ENCODE peak calls at places on chromosomes 13 and 19, in seven cellular contexts. T, G, S, L, F, A and H are unnamed samples.

GRCh38 chr19:46919324-46919723 is 58.5 kb downstream of the ARHGAP35 start:
- DNase-seq in T (no peak), G (no peak), S (no peak), L (peak; percentile 64), F (no peak), A (peak; percentile 75), H (no peak)

GRCh38 chr13:29595380-29596063 is at the start of gene SLC7A1:
- DNase-seq in T (peak; percentile 78), G (peak; percentile 78), S (peak; percentile 68), L (peak; percentile 88), F (peak; percentile 70), A (peak; percentile 80), H (peak; percentile 95)

GRCh38 chr19:45016388-45017314 is 15.4 kb downstream of the RELB start:
- DNase-seq in T (peak; percentile 66), G (peak; percentile 90), S (peak; percentile 60), L (peak; percentile 61), F (peak; percentile 74), A (peak; percentile 63), H (peak; percentile 85)

GRCh38 chr19:3494559-3494958 is 5.9 kb downstream of the DOHH start:
- DNase-seq in T (peak; percentile 33), G (no peak), S (peak; percentile 43), L (no peak), F (no peak), A (no peak), H (no peak)

GRCh38 chr13:21986602-21987001 is 315.7 kb downstream of the FGF9 start:
- DNase-seq in T (no peak), G (no peak), S (no peak), L (no peak), F (no peak), A (peak; percentile 23), H (no peak)

GRCh38 chr13:114035583-114036501 is 62.0 kb upstream of the C13orf46 start:
- DNase-seq in T (no peak), G (no peak), S (no peak), L (no peak), F (peak; percentile 20), A (peak; percentile 35), H (no peak)

GRCh38 chr19:28103916-28104315 is 1109.0 kb downstream of the UQCRFS1 start:
- DNase-seq in T (no peak), G (no peak), S (no peak), L (no peak), F (no peak), A (no peak), H (no peak)

GRCh38 chr13:40466271-40466670 is 200.2 kb downstream of the FOXO1 start:
- DNase-seq in T (no peak), G (no peak), S (no peak), L (no peak), F (no peak), A (no peak), H (no peak)

GRCh38 chr13:97333983-97334382 is 100.0 kb upstream of the RAP2A start:
- DNase-seq in T (no peak), G (no peak), S (no peak), L (no peak), F (no peak), A (no peak), H (no peak)

GRCh38 chr13:105918842-105919741 is 616.4 kb downstream of the EFNB2 start:
- DNase-seq in T (no peak), G (peak; percentile 17), S (no peak), L (peak; percentile 64), F (peak; percentile 63), A (peak; percentile 82), H (no peak)

GRCh38 chr19:33430674-33431277 is 57.3 kb downstream of the CEBPG start:
- DNase-seq in T (peak; percentile 48), G (peak; percentile 94), S (peak; percentile 39), L (peak; percentile 56), F (peak; percentile 75), A (peak; percentile 61), H (peak; percentile 73)

GRCh38 chr13:27962982-27963381 is 6.1 kb downstream of the CDX2 start:
- DNase-seq in T (no peak), G (no peak), S (no peak), L (no peak), F (no peak), A (no peak), H (no peak)